ENCODE peak calls at places on chromosomes 12 and 14, in six cellular contexts. One of them, this sample, is unnamed.

GRCh38 chr14:97251423-97252155 is 454.4 kb downstream of the VRK1 start:
- DNase-seq in WTC11: peak
- DNase-seq in A549: no peak
- DNase-seq in SK-N-SH: no peak
- DNase-seq in HepG2: no peak
- DNase-seq in K562: no peak
- DNase-seq in this sample: no peak

GRCh38 chr12:47686645-47687240 is 19.1 kb downstream of the RPAP3 start:
- DNase-seq in WTC11: no peak
- DNase-seq in A549: peak
- DNase-seq in SK-N-SH: peak
- DNase-seq in HepG2: peak
- DNase-seq in K562: peak
- DNase-seq in this sample: peak

GRCh38 chr12:76024102-76024781 is 7.3 kb downstream of the PHLDA1 start:
- DNase-seq in WTC11: no peak
- DNase-seq in A549: no peak
- DNase-seq in SK-N-SH: no peak
- DNase-seq in HepG2: no peak
- DNase-seq in K562: no peak
- DNase-seq in this sample: no peak

GRCh38 chr14:105325716-105326567 is 11.4 kb downstream of the PACS2 start:
- DNase-seq in WTC11: no peak
- DNase-seq in A549: no peak
- DNase-seq in SK-N-SH: peak
- DNase-seq in HepG2: no peak
- DNase-seq in K562: no peak
- DNase-seq in this sample: no peak

GRCh38 chr14:95156765-95157194 is 549 bp downstream of the DICER1 start:
- DNase-seq in WTC11: peak
- DNase-seq in A549: peak
- DNase-seq in SK-N-SH: no peak
- DNase-seq in HepG2: peak
- DNase-seq in K562: peak
- DNase-seq in this sample: no peak

GRCh38 chr14:77007975-77008421 is 20.5 kb downstream of the IRF2BPL start:
- DNase-seq in WTC11: no peak
- DNase-seq in A549: no peak
- DNase-seq in SK-N-SH: no peak
- DNase-seq in HepG2: no peak
- DNase-seq in K562: no peak
- DNase-seq in this sample: no peak

GRCh38 chr12:10722905-10723866 is at the start of gene YBX3:
- DNase-seq in WTC11: peak
- DNase-seq in A549: peak
- DNase-seq in SK-N-SH: peak
- DNase-seq in HepG2: peak
- DNase-seq in K562: peak
- DNase-seq in this sample: peak

GRCh38 chr12:9760699-9761406 is at the start of gene CD69:
- DNase-seq in WTC11: no peak
- DNase-seq in A549: no peak
- DNase-seq in SK-N-SH: no peak
- DNase-seq in HepG2: no peak
- DNase-seq in K562: peak
- DNase-seq in this sample: no peak

GRCh38 chr12:86104087-86104486 is 152.1 kb downstream of the MGAT4C start:
- DNase-seq in WTC11: no peak
- DNase-seq in A549: no peak
- DNase-seq in SK-N-SH: no peak
- DNase-seq in HepG2: no peak
- DNase-seq in K562: no peak
- DNase-seq in this sample: no peak

GRCh38 chr12:105409881-105410471 is 79.5 kb downstream of the C12orf75 start:
- DNase-seq in WTC11: no peak
- DNase-seq in A549: no peak
- DNase-seq in SK-N-SH: peak
- DNase-seq in HepG2: no peak
- DNase-seq in K562: no peak
- DNase-seq in this sample: no peak

GRCh38 chr14:76947078-76947837 is 81.2 kb downstream of the IRF2BPL start:
- DNase-seq in WTC11: peak
- DNase-seq in A549: peak
- DNase-seq in SK-N-SH: peak
- DNase-seq in HepG2: peak
- DNase-seq in K562: peak
- DNase-seq in this sample: peak

GRCh38 chr12:62279058-62279457 is 18.9 kb downstream of the USP15 start:
- DNase-seq in WTC11: no peak
- DNase-seq in A549: no peak
- DNase-seq in SK-N-SH: no peak
- DNase-seq in HepG2: no peak
- DNase-seq in K562: no peak
- DNase-seq in this sample: no peak

GRCh38 chr12:1174659-1175058 is 183.6 kb downstream of the ERC1 start:
- DNase-seq in WTC11: no peak
- DNase-seq in A549: no peak
- DNase-seq in SK-N-SH: no peak
- DNase-seq in HepG2: no peak
- DNase-seq in K562: no peak
- DNase-seq in this sample: no peak

GRCh38 chr12:3273409-3273853 is 196.3 kb downstream of the TSPAN9 start:
- DNase-seq in WTC11: no peak
- DNase-seq in A549: peak
- DNase-seq in SK-N-SH: no peak
- DNase-seq in HepG2: no peak
- DNase-seq in K562: no peak
- DNase-seq in this sample: peak

GRCh38 chr12:64450057-64450640 is 1.8 kb upstream of the TBK1 start:
- DNase-seq in WTC11: no peak
- DNase-seq in A549: no peak
- DNase-seq in SK-N-SH: no peak
- DNase-seq in HepG2: no peak
- DNase-seq in K562: no peak
- DNase-seq in this sample: no peak
- TF ChIP-seq MAX in WTC11: no peak
- TF ChIP-seq MAX in A549: no peak
- TF ChIP-seq MAX in SK-N-SH: no peak
- TF ChIP-seq MAX in HepG2: no peak
- TF ChIP-seq MAX in K562: no peak
- TF ChIP-seq MAX in this sample: no peak

GRCh38 chr14:67704484-67705089 is 2.9 kb downstream of the RDH12 start:
- DNase-seq in WTC11: no peak
- DNase-seq in A549: peak
- DNase-seq in SK-N-SH: peak
- DNase-seq in HepG2: peak
- DNase-seq in K562: peak
- DNase-seq in this sample: peak
- TF ChIP-seq MAX in WTC11: no peak
- TF ChIP-seq MAX in A549: no peak
- TF ChIP-seq MAX in SK-N-SH: no peak
- TF ChIP-seq MAX in HepG2: no peak
- TF ChIP-seq MAX in K562: no peak
- TF ChIP-seq MAX in this sample: no peak

GRCh38 chr12:89661706-89662330 is 46.8 kb downstream of the ATP2B1 start:
- DNase-seq in WTC11: no peak
- DNase-seq in A549: no peak
- DNase-seq in SK-N-SH: no peak
- DNase-seq in HepG2: no peak
- DNase-seq in K562: no peak
- DNase-seq in this sample: no peak

GRCh38 chr12:89662623-89663022 is 46.0 kb downstream of the ATP2B1 start:
- DNase-seq in WTC11: no peak
- DNase-seq in A549: no peak
- DNase-seq in SK-N-SH: no peak
- DNase-seq in HepG2: no peak
- DNase-seq in K562: no peak
- DNase-seq in this sample: no peak

GRCh38 chr12:89665556-89665955 is 43.1 kb downstream of the ATP2B1 start:
- DNase-seq in WTC11: no peak
- DNase-seq in A549: no peak
- DNase-seq in SK-N-SH: no peak
- DNase-seq in HepG2: no peak
- DNase-seq in K562: no peak
- DNase-seq in this sample: no peak

GRCh38 chr12:89664441-89664840 is 44.2 kb downstream of the ATP2B1 start:
- DNase-seq in WTC11: no peak
- DNase-seq in A549: no peak
- DNase-seq in SK-N-SH: no peak
- DNase-seq in HepG2: no peak
- DNase-seq in K562: no peak
- DNase-seq in this sample: no peak

DNA sequence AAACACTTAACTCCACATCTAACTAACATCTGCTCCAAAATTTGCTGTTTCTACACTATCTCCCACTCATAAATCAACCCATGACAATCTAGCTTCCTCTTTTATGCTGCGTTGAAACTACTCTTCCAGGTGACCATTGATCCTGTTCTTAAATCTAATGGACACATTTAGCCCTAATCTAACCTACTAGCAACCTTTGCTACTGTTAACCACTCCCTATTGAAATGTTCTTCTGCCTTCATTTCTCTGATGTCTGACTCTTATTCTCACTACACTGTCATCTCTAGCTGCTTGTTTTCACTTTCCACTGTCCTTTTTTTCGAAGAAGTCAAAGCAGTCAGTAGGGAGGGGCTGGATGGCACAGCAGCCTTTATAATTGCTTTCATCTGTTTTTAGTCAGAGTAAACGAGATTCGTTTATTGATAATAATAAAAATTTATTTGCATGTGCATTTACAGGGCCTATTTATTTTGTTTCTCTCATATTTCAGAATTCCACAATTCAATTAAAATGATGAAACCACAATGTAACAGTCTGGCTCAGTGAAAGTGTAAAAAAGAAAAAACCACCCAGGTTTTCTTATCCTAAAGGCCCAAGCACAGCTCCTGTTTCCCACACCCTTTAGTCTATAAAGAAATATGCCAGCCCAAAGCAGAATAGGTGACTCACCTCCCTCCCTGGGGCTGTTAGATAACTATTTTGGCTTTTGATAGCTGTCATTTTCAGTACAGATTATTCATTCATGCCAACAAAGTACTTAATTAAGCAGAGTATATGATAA is 44.9 kb downstream of the ATP2B1 start:
- DNase-seq in WTC11: no peak
- DNase-seq in A549: no peak
- DNase-seq in SK-N-SH: peak
- DNase-seq in HepG2: no peak
- DNase-seq in K562: peak
- DNase-seq in this sample: no peak
- TF ChIP-seq MAX in WTC11: no peak
- TF ChIP-seq MAX in A549: no peak
- TF ChIP-seq MAX in SK-N-SH: no peak
- TF ChIP-seq MAX in HepG2: no peak
- TF ChIP-seq MAX in K562: no peak
- TF ChIP-seq MAX in this sample: no peak

DNA sequence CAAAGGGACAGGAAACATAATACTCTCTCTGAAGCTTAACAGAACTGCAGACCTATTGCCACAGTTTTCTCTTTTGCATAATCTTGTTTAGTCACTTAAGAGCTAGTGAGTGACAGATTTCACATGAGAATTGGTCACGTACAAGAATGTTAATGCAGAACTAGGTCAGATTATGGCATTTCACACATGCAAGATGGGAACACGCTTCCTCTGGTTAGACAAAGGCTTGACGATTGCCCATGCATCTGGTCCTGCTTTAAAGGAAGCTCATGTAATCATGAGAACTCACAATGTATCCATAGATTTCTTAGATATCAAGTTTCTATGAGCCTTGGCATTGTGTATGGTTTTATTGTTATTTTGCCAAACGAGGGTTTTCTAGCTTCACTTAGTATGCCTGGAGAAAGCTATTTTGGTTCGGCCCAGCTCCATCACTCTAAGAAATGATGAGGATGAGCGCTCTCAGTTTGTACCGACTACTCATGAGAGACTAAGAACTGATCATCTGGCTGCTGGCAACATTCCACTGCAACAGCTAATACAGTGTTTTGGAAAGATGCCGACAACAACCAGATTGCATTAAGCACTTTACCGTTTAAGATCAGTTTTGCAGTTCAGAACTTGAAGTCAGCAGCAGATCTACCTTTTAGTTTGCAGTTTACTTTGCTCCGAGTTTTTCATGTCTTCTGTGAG is 380.0 kb downstream of the DIO2 start:
- DNase-seq in WTC11: no peak
- DNase-seq in A549: no peak
- DNase-seq in SK-N-SH: no peak
- DNase-seq in HepG2: no peak
- DNase-seq in K562: no peak
- DNase-seq in this sample: no peak
- TF ChIP-seq MAX in WTC11: no peak
- TF ChIP-seq MAX in A549: no peak
- TF ChIP-seq MAX in SK-N-SH: no peak
- TF ChIP-seq MAX in HepG2: no peak
- TF ChIP-seq MAX in K562: no peak
- TF ChIP-seq MAX in this sample: no peak

GRCh38 chr12:6052940-6053329 is 71.5 kb downstream of the VWF start:
- DNase-seq in WTC11: no peak
- DNase-seq in A549: no peak
- DNase-seq in SK-N-SH: no peak
- DNase-seq in HepG2: no peak
- DNase-seq in K562: no peak
- DNase-seq in this sample: no peak
- TF ChIP-seq MAX in WTC11: no peak
- TF ChIP-seq MAX in A549: no peak
- TF ChIP-seq MAX in SK-N-SH: no peak
- TF ChIP-seq MAX in HepG2: no peak
- TF ChIP-seq MAX in K562: no peak
- TF ChIP-seq MAX in this sample: no peak

GRCh38 chr12:109533487-109533740 is 39.9 kb downstream of the MMAB start:
- DNase-seq in WTC11: no peak
- DNase-seq in A549: no peak
- DNase-seq in SK-N-SH: no peak
- DNase-seq in HepG2: no peak
- DNase-seq in K562: no peak
- DNase-seq in this sample: no peak

GRCh38 chr12:109535231-109535862 is 38.0 kb downstream of the MMAB start:
- DNase-seq in WTC11: no peak
- DNase-seq in A549: no peak
- DNase-seq in SK-N-SH: no peak
- DNase-seq in HepG2: no peak
- DNase-seq in K562: no peak
- DNase-seq in this sample: no peak

GRCh38 chr12:109534456-109534855 is 38.8 kb downstream of the MMAB start:
- DNase-seq in WTC11: no peak
- DNase-seq in A549: no peak
- DNase-seq in SK-N-SH: no peak
- DNase-seq in HepG2: no peak
- DNase-seq in K562: no peak
- DNase-seq in this sample: no peak

GRCh38 chr12:109537136-109537535 is 36.2 kb downstream of the MMAB start:
- DNase-seq in WTC11: no peak
- DNase-seq in A549: no peak
- DNase-seq in SK-N-SH: no peak
- DNase-seq in HepG2: no peak
- DNase-seq in K562: no peak
- DNase-seq in this sample: no peak

DNA sequence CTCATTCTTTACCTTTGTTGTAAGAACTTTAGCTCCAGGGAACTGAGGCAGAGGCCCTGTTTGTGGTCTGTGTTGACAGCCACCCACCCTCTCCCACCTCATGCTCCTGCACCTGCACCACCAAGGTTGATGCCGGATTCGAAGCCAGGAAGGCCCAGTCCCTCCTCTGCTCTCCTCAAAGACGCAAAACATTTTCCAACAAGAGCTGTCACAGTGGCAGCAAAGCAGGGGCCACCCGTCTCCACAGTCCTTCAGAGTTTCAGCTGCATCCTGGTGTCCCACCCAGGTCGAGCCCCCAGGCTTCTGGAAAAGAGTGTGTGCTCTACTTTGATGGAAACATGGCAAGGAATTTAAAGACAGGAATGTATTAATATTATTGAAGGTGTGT is 37.4 kb downstream of the MMAB start:
- DNase-seq in WTC11: no peak
- DNase-seq in A549: no peak
- DNase-seq in SK-N-SH: no peak
- DNase-seq in HepG2: no peak
- DNase-seq in K562: no peak
- DNase-seq in this sample: no peak
- TF ChIP-seq MAX in WTC11: no peak
- TF ChIP-seq MAX in A549: no peak
- TF ChIP-seq MAX in SK-N-SH: no peak
- TF ChIP-seq MAX in HepG2: no peak
- TF ChIP-seq MAX in K562: no peak
- TF ChIP-seq MAX in this sample: no peak

This sample was measured in HCT116.